ENCODE peak calls at places on chromosome 3, in eight cellular contexts. Q is uterus; X is tibial artery; F is pancreas; R is right cardiac atrium; C is breast epithelium; I is naive thymus-derived CD4-positive, alpha-beta T cell; T is CD8-positive, alpha-beta memory T cell. N is an unnamed sample.

GRCh38 chr3:149373235-149374125 is 4.0 kb downstream of the TM4SF1 start:
- DNase-seq in R (no peak), I (no peak), C (no peak), T (no peak), F (no peak), X (no peak), Q (no peak), N (no peak)

GRCh38 chr3:140906785-140907184 is 34.9 kb upstream of the SLC25A36 start:
- DNase-seq in R (no peak), C (no peak), F (no peak), I (no peak), T (no peak), X (no peak), Q (no peak), N (no peak)

GRCh38 chr3:186025161-186025560 is 83.7 kb downstream of the ETV5 start:
- DNase-seq in I (no peak), F (no peak), R (no peak), T (no peak), X (no peak), Q (no peak), C (no peak), N (no peak)

GRCh38 chr3:107604057-107604802 is 81.5 kb downstream of the BBX start:
- DNase-seq in X (no peak), R (no peak), C (no peak), T (no peak), F (no peak), Q (no peak), I (no peak), N (no peak)

GRCh38 chr3:159761377-159761776 is 227.3 kb upstream of the IL12A start:
- DNase-seq in C (peak; percentile 70), T (no peak), X (peak; percentile 42), I (no peak), F (no peak), Q (peak; percentile 68), R (peak; percentile 69), N (no peak)

GRCh38 chr3:103712320-103713008 is 1277.6 kb downstream of the ZPLD1 start:
- DNase-seq in Q (no peak), C (no peak), X (no peak), F (no peak), I (no peak), R (no peak), T (no peak), N (no peak)

GRCh38 chr3:66537735-66538134 is 36.9 kb upstream of the LRIG1 start:
- DNase-seq in T (no peak), C (no peak), I (no peak), F (no peak), R (no peak), Q (no peak), X (no peak), N (no peak)

GRCh38 chr3:197168606-197169005 is 129.8 kb downstream of the DLG1 start:
- DNase-seq in Q (no peak), X (no peak), I (peak; percentile 6), C (no peak), R (no peak), F (no peak), T (no peak), N (no peak)

GRCh38 chr3:188534633-188535032 is 380.7 kb downstream of the LPP start:
- DNase-seq in F (no peak), X (no peak), C (no peak), R (no peak), Q (no peak), I (no peak), T (no peak), N (no peak)

GRCh38 chr3:157204431-157204830 is 44.5 kb upstream of the CCNL1 start:
- DNase-seq in Q (no peak), X (no peak), R (no peak), C (no peak), T (no peak), I (no peak), F (no peak), N (no peak)

GRCh38 chr3:76582632-76583378 is 457.1 kb upstream of the ROBO2 start:
- DNase-seq in I (no peak), T (no peak), X (no peak), R (no peak), Q (no peak), F (no peak), C (no peak), N (no peak)

GRCh38 chr3:16502347-16502908 is 11.1 kb downstream of the RFTN1 start:
- DNase-seq in X (no peak), I (no peak), C (no peak), F (no peak), Q (no peak), T (no peak), R (no peak), N (no peak)

GRCh38 chr3:16498130-16498890 is 15.2 kb downstream of the RFTN1 start:
- DNase-seq in X (no peak), C (no peak), I (no peak), R (no peak), Q (no peak), F (no peak), T (no peak), N (no peak)

GRCh38 chr3:16500093-16500492 is 13.4 kb downstream of the RFTN1 start:
- DNase-seq in T (no peak), I (no peak), X (no peak), F (no peak), R (no peak), Q (no peak), C (no peak), N (no peak)

GRCh38 chr3:16503191-16503776 is 10.2 kb downstream of the RFTN1 start:
- DNase-seq in F (no peak), X (no peak), Q (no peak), T (no peak), R (no peak), C (no peak), I (no peak), N (no peak)

GRCh38 chr3:16500911-16501310 is 12.6 kb downstream of the RFTN1 start:
- DNase-seq in C (no peak), Q (no peak), R (no peak), I (no peak), T (no peak), X (no peak), F (no peak), N (no peak)
- H3K4me1 ChIP-seq in C (no peaks in the 10 kb centered on the region), Q (no peaks in the 10 kb centered on the region), R (peaks cover 11% of the 10 kb centered on the region), I (peaks cover 27% of the 10 kb centered on the region), T (peaks cover 33% of the 10 kb centered on the region), X (no peaks in the 10 kb centered on the region), F (no peaks in the 10 kb centered on the region), N (peaks cover 15% of the 10 kb centered on the region)

GRCh38 chr3:172134352-172134751 is 95.0 kb downstream of the FNDC3B start:
- DNase-seq in Q (no peak), F (no peak), C (no peak), I (no peak), R (no peak), T (peak; percentile 20), X (no peak), N (no peak)
- H3K27ac ChIP-seq in Q (peak overlapping the region; percentile 1), F (no peak overlapping the region), C (peak overlapping the region; percentile 82), I (no peak overlapping the region), R (no peak overlapping the region), T (no peak overlapping the region), X (no peak overlapping the region), N (peak overlapping the region; percentile 56)

DNA sequence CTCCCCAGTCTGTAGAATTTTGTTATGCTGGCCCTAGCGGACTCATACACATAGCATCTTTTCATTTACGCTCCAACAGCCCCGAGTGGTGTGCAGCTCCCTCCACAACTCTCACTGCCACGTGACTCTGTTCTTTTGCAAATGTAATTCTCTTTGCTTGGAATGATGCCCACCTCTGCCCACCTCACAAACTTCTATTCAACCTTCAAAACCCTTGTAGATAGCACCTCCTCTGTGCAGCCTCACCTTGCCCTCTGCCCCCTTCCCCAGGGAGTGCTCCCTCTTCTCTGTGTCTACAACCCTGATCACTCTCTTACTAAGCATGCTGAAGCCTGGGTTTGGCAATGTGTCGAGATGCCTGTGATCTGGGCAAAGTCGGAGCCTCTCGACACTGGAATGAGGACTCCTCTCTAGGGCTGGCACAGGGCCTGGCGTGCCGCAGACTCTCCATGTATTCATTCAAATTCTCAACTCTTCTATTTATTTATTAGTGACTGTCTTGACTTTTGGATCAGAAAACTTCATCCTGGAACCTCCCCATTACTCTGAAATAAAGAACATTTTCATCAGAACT is 73.5 kb downstream of the MGLL start:
- DNase-seq in R (peak; percentile 75), C (no peak), F (no peak), X (peak; percentile 46), T (no peak), Q (no peak), I (no peak), N (no peak)
- H3K4me1 ChIP-seq in R (peaks cover 28% of the 10 kb centered on the region), C (no peaks in the 10 kb centered on the region), F (peaks cover 8% of the 10 kb centered on the region), X (peaks cover 3% of the 10 kb centered on the region), T (no peaks in the 10 kb centered on the region), Q (no peaks in the 10 kb centered on the region), I (no peaks in the 10 kb centered on the region), N (peaks cover 60% of the 10 kb centered on the region)

GRCh38 chr3:72848703-72849081 is 447 bp upstream of the SHQ1 start:
- DNase-seq in X (no peak), T (peak; percentile 55), C (no peak), F (no peak), R (no peak), Q (no peak), I (no peak), N (no peak)

GRCh38 chr3:72844436-72844999 is 3.7 kb downstream of the SHQ1 start:
- DNase-seq in T (no peak), R (no peak), Q (no peak), C (no peak), X (no peak), F (no peak), I (no peak), N (no peak)

GRCh38 chr3:72847282-72847681 is 963 bp downstream of the SHQ1 start:
- DNase-seq in T (no peak), X (no peak), C (no peak), Q (no peak), I (no peak), F (no peak), R (no peak), N (no peak)

GRCh38 chr3:72847751-72848702 is at the start of gene SHQ1:
- DNase-seq in I (peak; percentile 91), T (peak; percentile 90), R (peak; percentile 98), Q (peak; percentile 96), F (peak; percentile 90), C (peak; percentile 90), X (peak; percentile 97), N (peak; percentile 96)
- H3K27ac ChIP-seq in I (peak within 1 kb of the TSS; percentile 71), T (peak within 1 kb of the TSS; percentile 40), R (peak within 1 kb of the TSS; percentile 90), Q (peak within 1 kb of the TSS; percentile 80), F (peak within 1 kb of the TSS; percentile 56), C (peak within 1 kb of the TSS; percentile 70), X (peak within 1 kb of the TSS; percentile 65), N (peak within 1 kb of the TSS; percentile 84)

N was measured in psoas muscle.